ENCODE peak calls at places on chromosomes 4 and X, in six cellular contexts. D is NCI-H1092 treated with DMSO at 0.1 percent for 48 hours, H is iris pigment epithelial cell, O is ELR, P is endodermal cell, K is AG09319. Y is an unnamed sample.

GRCh38 chrX:131907488-131908314 is 115.4 kb upstream of the STK26 start:
- DNase-seq in P (peak; percentile 62), H (no peak), K (no peak), D (no peak), O (no peak), Y (no peak)

GRCh38 chr4:106062452-106062875 is 167.2 kb downstream of the NPNT start:
- DNase-seq in O (peak; percentile 58), K (peak; percentile 23), P (no peak), D (no peak), H (peak; percentile 89), Y (peak; percentile 53)

GRCh38 chr4:168920438-168921081 is 89.5 kb downstream of the CBR4 start:
- DNase-seq in D (no peak), P (no peak), O (no peak), K (no peak), H (no peak), Y (no peak)

GRCh38 chr4:6200922-6201362 is 593 bp upstream of the JAKMIP1 start:
- DNase-seq in P (no peak), O (no peak), H (no peak), D (peak; percentile 54), K (no peak), Y (no peak)

GRCh38 chr4:17468638-17469221 is 43.2 kb downstream of the QDPR start:
- DNase-seq in P (peak; percentile 64), O (peak; percentile 61), K (peak; percentile 10), D (peak; percentile 5), H (peak; percentile 40), Y (peak; percentile 24)

GRCh38 chr4:120317713-120318112 is 251.1 kb upstream of the MAD2L1 start:
- DNase-seq in O (no peak), H (no peak), K (no peak), D (no peak), P (no peak), Y (no peak)

GRCh38 chr4:48016141-48017107 is at the start of the genes CNGA1 and NIPAL1:
- DNase-seq in K (no peak), D (peak; percentile 75), P (peak; percentile 97), O (peak; percentile 86), H (peak; percentile 66), Y (no peak)

GRCh38 chr4:165379662-165380061 is 854 bp downstream of the CPE start:
- DNase-seq in H (no peak), O (no peak), D (peak; percentile 78), P (peak; percentile 90), K (no peak), Y (no peak)

GRCh38 chrX:107290019-107290418 is 83.6 kb downstream of the DNAAF6 start:
- DNase-seq in D (no peak), K (no peak), O (no peak), H (no peak), P (no peak), Y (no peak)

GRCh38 chr4:102246416-102246815 is 98.9 kb downstream of the SLC39A8 start:
- DNase-seq in P (no peak), D (no peak), H (no peak), O (no peak), K (no peak), Y (no peak)

GRCh38 chrX:31201503-31201902 is 129.7 kb upstream of the FTHL17 start:
- DNase-seq in P (no peak), K (no peak), O (peak; percentile 1), D (no peak), H (peak; percentile 10), Y (no peak)

GRCh38 chrX:53694642-53695041 is 8.1 kb upstream of the HUWE1 start:
- DNase-seq in K (no peak), O (no peak), P (no peak), D (no peak), H (no peak), Y (no peak)

GRCh38 chr4:78288327-78288726 is 231.2 kb downstream of the FRAS1 start:
- DNase-seq in D (no peak), H (no peak), K (no peak), P (no peak), O (no peak), Y (no peak)

GRCh38 chrX:17597836-17598434 is 139.4 kb upstream of the SCML1 start:
- DNase-seq in H (peak; percentile 11), D (peak; percentile 77), O (no peak), P (no peak), K (no peak), Y (no peak)

GRCh38 chrX:29318051-29318450 is 730.8 kb downstream of the IL1RAPL1 start:
- DNase-seq in H (peak; percentile 9), D (no peak), P (no peak), O (no peak), K (no peak), Y (peak; percentile 38)

GRCh38 chr4:176422031-176422430 is 102.3 kb downstream of the SPCS3 start:
- DNase-seq in O (peak; percentile 75), D (no peak), H (no peak), P (no peak), K (no peak), Y (no peak)

Y was measured in HFF-Myc.